ENCODE peak calls at places on chromosomes 16 and 17, in eight cellular contexts. K is AG04450; Q is stimulated activated CD8-positive, alpha-beta memory T cell treated with anti-CD3 and anti-CD28 coated beads, Interleukin-7, amount 100 ng/mL, for 1 hour; N is HCEC 1CT; V is AML-193; W is stimulated activated CD4-positive, alpha-beta T cell treated with anti-CD3 and anti-CD28 coated beads, Interleukin-1b, Interleukin-23, amount 100 ng/mL, for 24 hours; M is GM12892; Y is HFFc6. B is an unnamed sample.

GRCh38 chr17:65583921-65584603 is 22.6 kb upstream of the AXIN2 start:
- DNase-seq in K (no peak), Q (no peak), N (no peak), V (no peak), W (no peak), M (no peak), Y (no peak), B (no peak)

GRCh38 chr17:73613947-73614655 is 30.1 kb downstream of the SDK2 start:
- DNase-seq in K (no peak), Q (no peak), N (no peak), V (no peak), W (no peak), M (no peak), Y (no peak), B (no peak)

GRCh38 chr16:83510906-83511305 is 296.9 kb upstream of the HSBP1 start:
- DNase-seq in K (no peak), Q (no peak), N (no peak), V (no peak), W (no peak), M (no peak), Y (no peak), B (no peak)

GRCh38 chr16:58152246-58152868 is 23.2 kb upstream of the CFAP20 start:
- DNase-seq in K (no peak), Q (no peak), N (no peak), V (no peak), W (no peak), M (no peak), Y (no peak), B (no peak)

GRCh38 chr17:82489117-82489516 is 30.4 kb upstream of the FOXK2 start:
- DNase-seq in K (no peak), Q (no peak), N (no peak), V (no peak), W (no peak), M (no peak), Y (peak), B (peak)

GRCh38 chr17:62684179-62684578 is 56.7 kb downstream of the MRC2 start:
- DNase-seq in K (no peak), Q (no peak), N (no peak), V (no peak), W (no peak), M (no peak), Y (no peak), B (no peak)

GRCh38 chr17:38867179-38867994 is 2.5 kb upstream of the LASP1 start:
- DNase-seq in K (no peak), Q (no peak), N (peak), V (peak), W (peak), M (no peak), Y (peak), B (peak)

GRCh38 chr16:47156816-47157215 is 13.1 kb upstream of the NETO2 start:
- DNase-seq in K (no peak), Q (no peak), N (no peak), V (no peak), W (no peak), M (no peak), Y (no peak), B (no peak)

B was measured in A172.